ENCODE peak calls at places on chromosomes 5 and 9, in five cellular contexts. T, W, K, N and Y are unnamed samples.

GRCh38 chr5:9156282-9156681 is 389.6 kb downstream of the SEMA5A start:
- DNase-seq in K (peak), N (peak), T (no peak), W (peak), Y (no peak)

GRCh38 chr5:138276402-138277054 is 2.1 kb upstream of the GFRA3 start:
- DNase-seq in K (peak), W (no peak), N (no peak), T (no peak), Y (no peak)

GRCh38 chr5:177494356-177495195 is 2.8 kb downstream of the PDLIM7 start:
- DNase-seq in W (peak), N (no peak), T (no peak), K (peak), Y (no peak)

GRCh38 chr5:138936225-138936967 is 61.3 kb upstream of the LRRTM2 start:
- DNase-seq in N (no peak), K (no peak), W (no peak), T (no peak), Y (no peak)

GRCh38 chr9:33287087-33287490 is 3.2 kb upstream of the NFX1 start:
- DNase-seq in N (no peak), K (peak), T (no peak), W (peak), Y (peak)

GRCh38 chr5:158464383-158464782 is 605.4 kb upstream of the CLINT1 start:
- DNase-seq in W (no peak), N (no peak), T (no peak), K (no peak), Y (no peak)

GRCh38 chr9:93890436-93890935 is 64.7 kb downstream of the BARX1 start:
- DNase-seq in W (no peak), N (no peak), T (no peak), K (no peak), Y (no peak)

GRCh38 chr5:73454379-73455036 is 5.9 kb upstream of the FOXD1 start:
- DNase-seq in K (no peak), T (no peak), N (no peak), W (no peak), Y (peak)

GRCh38 chr9:91131433-91131839 is 230.3 kb downstream of the AUH start:
- DNase-seq in W (no peak), T (no peak), N (no peak), K (no peak), Y (no peak)

GRCh38 chr5:107555425-107556090 is 115.2 kb downstream of the EFNA5 start:
- DNase-seq in W (no peak), K (no peak), N (no peak), T (no peak), Y (no peak)

GRCh38 chr5:151248651-151249050 is 4.3 kb upstream of the GM2A start:
- DNase-seq in K (no peak), W (no peak), N (no peak), T (no peak), Y (no peak)

GRCh38 chr9:35812025-35812602 is at the start of gene SPAG8:
- DNase-seq in K (peak), W (peak), T (peak), N (peak), Y (peak)

GRCh38 chr5:55188656-55189380 is 15.8 kb upstream of the CDC20B start:
- DNase-seq in W (no peak), N (no peak), K (no peak), T (no peak), Y (no peak)

GRCh38 chr9:107755267-107755666 is 265.7 kb upstream of the KLF4 start:
- DNase-seq in T (no peak), K (no peak), W (no peak), N (no peak), Y (no peak)

GRCh38 chr5:149206524-149207141 is 65.0 kb upstream of the AFAP1L1 start:
- DNase-seq in N (no peak), K (no peak), T (no peak), W (no peak), Y (no peak)

GRCh38 chr9:79611091-79611614 is 39.4 kb downstream of the TLE4 start:
- DNase-seq in W (no peak), K (no peak), T (no peak), N (no peak), Y (no peak)

GRCh38 chr5:74502479-74502950 is 138.0 kb downstream of the ENC1 start:
- DNase-seq in T (no peak), N (no peak), K (no peak), W (no peak), Y (no peak)

GRCh38 chr5:132104561-132104960 is 31.0 kb downstream of the CSF2 start:
- DNase-seq in N (no peak), W (no peak), K (no peak), T (no peak), Y (peak)

GRCh38 chr5:4230531-4230904 is 634.9 kb downstream of the IRX1 start:
- DNase-seq in T (no peak), N (no peak), W (no peak), K (no peak), Y (no peak)

GRCh38 chr9:3957296-3957695 is 342.6 kb downstream of the GLIS3 start:
- DNase-seq in K (no peak), N (no peak), W (no peak), T (no peak), Y (no peak)

GRCh38 chr9:3508531-3509374 is 17.0 kb downstream of the RFX3 start:
- DNase-seq in W (no peak), K (no peak), T (no peak), N (no peak), Y (no peak)

GRCh38 chr9:79984429-79985067 is 412.8 kb downstream of the TLE4 start:
- DNase-seq in K (no peak), W (no peak), N (no peak), T (no peak), Y (no peak)

GRCh38 chr5:138870611-138871010 is 4.5 kb downstream of the LRRTM2 start:
- DNase-seq in T (no peak), W (no peak), K (no peak), N (no peak), Y (no peak)

GRCh38 chr5:132310141-132310834 is 16.1 kb downstream of the SLC22A4 start:
- DNase-seq in T (no peak), W (no peak), K (no peak), N (no peak), Y (no peak)

GRCh38 chr9:112380102-112380581 is at the start of gene HSDL2:
- DNase-seq in N (no peak), K (peak), T (no peak), W (peak), Y (peak)

GRCh38 chr9:123377211-123377971 is 21.4 kb downstream of the CRB2 start:
- DNase-seq in K (no peak), W (no peak), N (no peak), T (no peak), Y (no peak)

GRCh38 chr9:71765693-71766092 is 2.6 kb downstream of the CEMIP2 start:
- DNase-seq in W (no peak), N (no peak), K (no peak), T (no peak), Y (no peak)